ENCODE peak calls at places on chromosomes 4 and X, in five cellular contexts. G, R, F, J and W are unnamed samples.

GRCh38 chr4:12595986-12596385 is 888.2 kb downstream of the RAB28 start:
- DNase-seq in G (no peak), R (peak; percentile 42), F (no peak), J (no peak), W (no peak)

GRCh38 chrX:4253092-4253491 is 539.6 kb upstream of the PRKX start:
- DNase-seq in G (no peak), R (no peak), F (no peak), J (no peak), W (no peak)

GRCh38 chr4:38730493-38730829 is 52.3 kb downstream of the TLR10 start:
- DNase-seq in G (no peak), R (no peak), F (no peak), J (no peak), W (no peak)

GRCh38 chr4:55124337-55125076 is 888 bp downstream of the KDR start:
- DNase-seq in G (peak; percentile 8), R (peak; percentile 57), F (peak; percentile 16), J (peak; percentile 37), W (peak; percentile 51)

GRCh38 chr4:147044241-147044640 is 98.6 kb upstream of the TTC29 start:
- DNase-seq in G (no peak), R (no peak), F (no peak), J (no peak), W (peak; percentile 2)

GRCh38 chrX:122582280-122582679 is 601.8 kb upstream of the GRIA3 start:
- DNase-seq in G (no peak), R (no peak), F (peak; percentile 44), J (no peak), W (no peak)

GRCh38 chrX:110750526-110751189 is 45.0 kb downstream of the CHRDL1 start:
- DNase-seq in G (no peak), R (no peak), F (peak; percentile 9), J (no peak), W (no peak)

GRCh38 chr4:70722199-70722791 is 531 bp downstream of the RUFY3 start:
- DNase-seq in G (no peak), R (no peak), F (peak; percentile 88), J (no peak), W (no peak)

GRCh38 chr4:118273642-118274041 is 79.2 kb downstream of the PRSS12 start:
- DNase-seq in G (no peak), R (no peak), F (no peak), J (no peak), W (no peak)

DNA sequence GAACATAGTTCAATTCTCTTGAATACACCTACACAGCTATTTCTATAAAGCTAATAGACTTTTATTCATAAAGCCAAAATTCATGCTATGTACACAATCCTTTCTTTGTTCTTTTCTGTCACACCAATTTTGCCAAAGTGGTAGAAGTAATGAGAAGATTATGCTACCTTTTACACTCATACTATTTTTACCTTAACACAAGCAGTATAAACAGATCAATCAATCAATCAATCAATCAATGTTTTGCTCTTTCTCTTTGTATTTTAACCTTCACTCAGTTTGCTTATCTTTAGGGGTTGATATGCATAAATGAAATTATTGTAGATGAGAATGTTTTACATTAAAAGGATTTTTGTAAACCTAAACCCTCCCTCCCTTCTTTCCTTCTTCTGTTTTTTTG is 878.6 kb downstream of the RAPGEF2 start:
- DNase-seq in G (no peak), R (no peak), F (no peak), J (no peak), W (no peak)
- H3K4me3 ChIP-seq in G (no peak overlapping the region), R (no peak overlapping the region), F (no peak overlapping the region), J (no peak overlapping the region), W (no peak overlapping the region)

GRCh38 chr4:107314156-107314555 is 278.0 kb upstream of the DKK2 start:
- DNase-seq in G (no peak), R (no peak), F (no peak), J (no peak), W (no peak)
- H3K4me3 ChIP-seq in G (no peak overlapping the region), R (no peak overlapping the region), F (no peak overlapping the region), J (no peak overlapping the region), W (no peak overlapping the region)

GRCh38 chr4:8434251-8435073 is 6.1 kb downstream of the ACOX3 start:
- DNase-seq in G (no peak), R (no peak), F (no peak), J (no peak), W (no peak)
- H3K4me3 ChIP-seq in G (no peak overlapping the region), R (no peak overlapping the region), F (no peak overlapping the region), J (no peak overlapping the region), W (no peak overlapping the region)

DNA sequence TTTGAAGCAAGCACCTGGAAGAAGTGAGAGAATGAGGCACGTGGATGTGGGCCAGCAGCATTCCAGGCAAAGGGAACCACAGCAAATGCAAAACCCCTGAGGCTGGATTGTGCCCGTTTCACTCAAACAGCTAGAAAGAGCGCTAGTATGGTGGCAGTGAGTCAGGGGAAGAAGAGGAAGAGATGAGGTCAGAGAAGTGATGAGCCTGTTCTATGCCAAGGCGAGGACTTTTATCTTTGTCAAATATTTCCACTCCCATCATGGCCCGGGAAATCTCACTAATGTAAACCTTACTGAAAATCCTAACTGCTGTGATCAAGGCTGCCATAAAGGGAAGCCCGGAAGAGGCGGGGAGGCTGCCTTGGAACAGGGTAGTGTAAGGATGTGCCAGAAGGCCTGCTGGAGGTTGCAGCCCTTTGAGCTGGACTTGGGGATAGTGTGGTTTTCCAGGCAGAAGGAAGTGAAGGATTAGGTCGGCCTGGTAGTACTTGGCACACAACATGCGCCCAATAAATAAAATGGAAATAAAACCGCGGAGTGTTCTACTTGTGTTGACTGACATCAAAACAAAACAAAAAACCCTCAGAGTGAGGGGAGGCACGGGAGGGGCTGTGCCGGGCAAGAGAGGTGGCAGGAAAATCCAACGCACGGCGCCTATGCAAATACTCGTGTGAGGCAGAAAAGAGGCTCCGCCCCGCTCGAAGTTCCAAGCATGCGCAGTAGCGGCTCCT is 1.2 kb upstream of the CDK16 start:
- DNase-seq in G (no peak), R (peak; percentile 37), F (peak; percentile 78), J (no peak), W (no peak)
- H3K4me3 ChIP-seq in G (no peak overlapping the region), R (peak overlapping the region; percentile 37), F (peak overlapping the region; percentile 27), J (no peak overlapping the region), W (peak overlapping the region; percentile 24)

GRCh38 chr4:153346031-153346430 is 1.5 kb downstream of the MND1 start:
- DNase-seq in G (no peak), R (no peak), F (no peak), J (no peak), W (no peak)
- H3K4me3 ChIP-seq in G (no peak overlapping the region), R (peak overlapping the region; percentile 65), F (peak overlapping the region; percentile 77), J (no peak overlapping the region), W (no peak overlapping the region)

GRCh38 chr4:83830138-83830537 is 294.2 kb downstream of the GPAT3 start:
- DNase-seq in G (no peak), R (no peak), F (no peak), J (peak; percentile 10), W (no peak)

GRCh38 chr4:83831588-83831987 is 295.7 kb downstream of the GPAT3 start:
- DNase-seq in G (no peak), R (no peak), F (peak; percentile 30), J (no peak), W (no peak)

GRCh38 chr4:83837614-83838308 is 301.9 kb downstream of the GPAT3 start:
- DNase-seq in G (no peak), R (no peak), F (no peak), J (no peak), W (no peak)

GRCh38 chr4:83828601-83829000 is 292.7 kb downstream of the GPAT3 start:
- DNase-seq in G (no peak), R (no peak), F (no peak), J (no peak), W (no peak)

DNA sequence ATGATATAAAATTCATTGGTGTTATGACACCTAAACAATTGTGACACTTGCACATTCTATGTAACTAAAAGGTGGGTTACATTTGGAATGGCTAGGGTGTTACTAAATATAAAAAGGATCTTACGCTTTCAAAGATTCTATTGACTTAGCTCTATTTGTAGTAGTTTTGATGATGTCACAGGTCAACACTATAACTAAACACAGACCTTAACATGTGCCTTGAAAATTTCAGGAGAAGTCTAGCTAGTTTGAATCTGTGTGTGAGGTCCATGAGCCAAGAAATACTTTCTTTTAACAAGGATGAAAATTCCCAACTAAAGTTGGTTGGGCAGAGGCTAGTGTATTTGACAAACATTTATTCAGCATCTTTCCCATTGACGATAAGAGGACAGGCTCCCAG is 298.0 kb downstream of the GPAT3 start:
- DNase-seq in G (no peak), R (no peak), F (no peak), J (no peak), W (no peak)
- H3K4me3 ChIP-seq in G (no peak overlapping the region), R (no peak overlapping the region), F (no peak overlapping the region), J (no peak overlapping the region), W (no peak overlapping the region)

GRCh38 chr4:3044812-3045499 is 29.4 kb downstream of the HTT-AS start:
- DNase-seq in G (no peak), R (no peak), F (no peak), J (no peak), W (no peak)

GRCh38 chr4:3046623-3047022 is 27.7 kb downstream of the HTT-AS start:
- DNase-seq in G (no peak), R (no peak), F (no peak), J (no peak), W (no peak)

GRCh38 chr4:3043272-3044020 is 30.9 kb downstream of the HTT-AS start:
- DNase-seq in G (no peak), R (no peak), F (no peak), J (no peak), W (no peak)

GRCh38 chr4:3046149-3046548 is 28.2 kb downstream of the HTT-AS start:
- DNase-seq in G (no peak), R (no peak), F (no peak), J (no peak), W (no peak)

DNA sequence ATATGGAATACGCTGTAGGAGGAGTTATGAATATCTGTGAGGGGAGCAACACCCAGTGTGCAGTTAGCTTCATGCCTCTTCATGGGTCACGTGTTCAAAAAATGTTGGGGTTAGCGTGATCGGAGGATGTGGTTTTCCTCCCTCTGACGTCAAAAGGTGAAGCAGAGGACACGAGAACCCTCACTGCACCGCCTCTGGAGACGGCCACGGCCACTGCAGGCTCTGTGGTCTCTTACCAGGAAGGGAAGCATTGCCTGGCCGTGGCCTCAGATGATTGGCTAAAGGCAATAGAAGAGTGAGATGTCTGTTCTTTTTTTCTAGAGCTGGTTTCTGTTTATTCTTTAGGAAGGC is 28.9 kb downstream of the HTT-AS start:
- DNase-seq in G (no peak), R (no peak), F (peak; percentile 63), J (no peak), W (no peak)
- H3K4me3 ChIP-seq in G (no peak overlapping the region), R (no peak overlapping the region), F (no peak overlapping the region), J (no peak overlapping the region), W (no peak overlapping the region)

GRCh38 chrX:68832516-68833447 is 4.0 kb downstream of the EFNB1 start:
- DNase-seq in G (no peak), R (peak; percentile 25), F (no peak), J (no peak), W (peak; percentile 61)
- H3K4me3 ChIP-seq in G (peak overlapping the region; percentile 99), R (peak overlapping the region; percentile 20), F (peak overlapping the region; percentile 65), J (no peak overlapping the region), W (no peak overlapping the region)